ENCODE peak calls at places on chromosomes 6 and 20, in five cellular contexts. N is NCI-H1694 treated with DMSO at 0.1 percent for 48 hours, T is substantia nigra, Q is NCI-H1105, A is RWPE2. O is an unnamed sample.

GRCh38 chr6:3752538-3753227 is 1.2 kb upstream of the PXDC1 start:
- DNase-seq in N (no peak), T (no peak), Q (no peak), A (no peak), O (no peak)

GRCh38 chr6:53107091-53107490 is 41.5 kb downstream of the GCM1 start:
- DNase-seq in N (no peak), T (no peak), Q (no peak), A (no peak), O (no peak)

GRCh38 chr6:1502041-1502440 is 107.7 kb upstream of the FOXC1 start:
- DNase-seq in N (peak; percentile 3), T (no peak), Q (no peak), A (no peak), O (peak; percentile 85)

GRCh38 chr6:47133230-47134000 is 91.3 kb upstream of the ADGRF1 start:
- DNase-seq in N (no peak), T (no peak), Q (no peak), A (no peak), O (no peak)

GRCh38 chr6:123945386-123945785 is 141.7 kb downstream of the NKAIN2 start:
- DNase-seq in N (peak; percentile 68), T (no peak), Q (peak; percentile 60), A (no peak), O (no peak)

GRCh38 chr20:5751856-5752255 is 1.7 kb downstream of the SHLD1 start:
- DNase-seq in N (no peak), T (no peak), Q (no peak), A (no peak), O (no peak)

GRCh38 chr6:124294572-124294971 is 490.9 kb downstream of the NKAIN2 start:
- DNase-seq in N (no peak), T (no peak), Q (no peak), A (no peak), O (no peak)

GRCh38 chr20:1674361-1674760 is 16.8 kb upstream of the SIRPG start:
- DNase-seq in N (no peak), T (no peak), Q (no peak), A (no peak), O (no peak)

GRCh38 chr20:17629678-17630089 is 52.4 kb downstream of the RRBP1 start:
- DNase-seq in N (no peak), T (no peak), Q (no peak), A (no peak), O (no peak)

GRCh38 chr20:1442304-1442703 is 24.3 kb downstream of the NSFL1C start:
- DNase-seq in N (no peak), T (no peak), Q (no peak), A (no peak), O (no peak)

GRCh38 chr20:33909331-33909921 is 84.3 kb upstream of the RALY start:
- DNase-seq in N (no peak), T (no peak), Q (no peak), A (no peak), O (no peak)

GRCh38 chr6:134698228-134698627 is 251.7 kb downstream of the ALDH8A1 start:
- DNase-seq in N (no peak), T (no peak), Q (no peak), A (no peak), O (no peak)

GRCh38 chr20:23112595-23112994 is 26.5 kb upstream of the CD93 start:
- DNase-seq in N (no peak), T (no peak), Q (no peak), A (no peak), O (no peak)